ENCODE peak calls at places on chromosomes 16 and 17, in nine cellular contexts. Y is coronary artery; H is endodermal cell; D is IMR-90; L is mesenchymal stem cell; S is AG10803; M is CD8-positive, alpha-beta T cell; J is cardiac muscle cell; Q is cardiac fibroblast. T is an unnamed sample.
A peak's percentile ranks its signal among the peaks of the same experiment; 100 is the strongest.

GRCh38 chr16:1610841-1611653 is 825 bp downstream of the IFT140 start:
- DNase-seq in J (no peak), H (no peak), S (no peak), L (peak; percentile 28), M (no peak), Y (peak; percentile 76), Q (peak; percentile 14), D (no peak), T (no peak)

GRCh38 chr17:7614422-7615264 is at the start of gene FXR2:
- DNase-seq in Y (peak; percentile 100), H (peak; percentile 100), L (peak; percentile 100), Q (peak; percentile 100), J (peak; percentile 100), D (peak; percentile 100), S (peak; percentile 100), M (peak; percentile 96), T (peak; percentile 100)

GRCh38 chr17:77735341-77736206 is 222.9 kb upstream of the TNRC6C start:
- DNase-seq in J (peak; percentile 42), M (no peak), Q (no peak), S (no peak), Y (peak; percentile 86), D (no peak), L (no peak), H (peak; percentile 83), T (no peak)

GRCh38 chr17:76022973-76023899 is 3.9 kb downstream of the EVPL start:
- DNase-seq in M (no peak), L (no peak), Q (no peak), D (no peak), Y (no peak), J (no peak), H (no peak), S (no peak), T (no peak)

GRCh38 chr17:41067281-41067680 is 1.6 kb upstream of the KRTAP2-4 start:
- DNase-seq in M (no peak), Y (no peak), L (no peak), D (peak; percentile 73), S (peak; percentile 87), Q (no peak), J (no peak), H (no peak), T (no peak)

GRCh38 chr17:71417142-71417541 is 703.7 kb upstream of the SOX9 start:
- DNase-seq in Y (no peak), L (no peak), Q (no peak), M (no peak), H (no peak), D (no peak), J (no peak), S (no peak), T (no peak)

GRCh38 chr16:914453-914852 is 56.3 kb downstream of the LMF1 start:
- DNase-seq in Q (peak; percentile 1), M (no peak), J (no peak), H (no peak), Y (no peak), L (peak; percentile 1), D (peak; percentile 23), S (peak; percentile 3), T (no peak)

GRCh38 chr17:47829870-47830269 is 1.5 kb downstream of the MRPL10 start:
- DNase-seq in M (no peak), Q (no peak), S (no peak), J (no peak), L (peak; percentile 11), Y (no peak), D (no peak), H (no peak), T (no peak)

GRCh38 chr17:4949321-4950074 is 1.2 kb upstream of the PFN1 start:
- DNase-seq in J (peak; percentile 60), H (peak; percentile 94), D (peak; percentile 76), Y (peak; percentile 87), M (peak; percentile 57), Q (peak; percentile 81), L (peak; percentile 91), S (peak; percentile 65), T (peak; percentile 70)

GRCh38 chr16:3951861-3952332 is 71.4 kb upstream of the CREBBP start:
- DNase-seq in H (peak; percentile 7), D (peak; percentile 28), Y (no peak), Q (peak; percentile 68), S (peak; percentile 34), M (no peak), J (no peak), L (no peak), T (peak; percentile 55)

GRCh38 chr16:71499775-71500364 is 10.7 kb upstream of the ZNF19 start:
- DNase-seq in J (peak; percentile 66), S (peak; percentile 61), Q (peak; percentile 79), Y (no peak), M (peak; percentile 21), H (peak; percentile 79), D (peak; percentile 66), L (peak; percentile 66), T (peak; percentile 67)

GRCh38 chr17:19659366-19660177 is 11.0 kb downstream of the ALDH3A2 start:
- DNase-seq in J (no peak), Y (no peak), M (no peak), S (no peak), Q (no peak), D (no peak), H (no peak), L (no peak), T (no peak)

GRCh38 chr17:75793453-75793852 is 8.8 kb downstream of the UNK start:
- DNase-seq in S (no peak), D (no peak), M (no peak), J (no peak), Q (no peak), Y (no peak), L (no peak), H (no peak), T (no peak)

GRCh38 chr16:79623076-79623475 is 22.5 kb upstream of the MAF start:
- DNase-seq in D (no peak), S (no peak), Q (no peak), L (no peak), J (no peak), H (no peak), M (no peak), Y (no peak), T (no peak)

GRCh38 chr16:51152691-51153261 is 1.7 kb upstream of the SALL1 start:
- DNase-seq in S (peak; percentile 69), J (peak; percentile 55), Y (no peak), L (peak; percentile 73), Q (peak; percentile 12), D (peak; percentile 37), H (peak; percentile 85), M (no peak), T (peak; percentile 70)

GRCh38 chr16:25177831-25178688 is 38.7 kb upstream of the AQP8 start:
- DNase-seq in S (no peak), L (peak; percentile 12), H (no peak), M (no peak), Q (no peak), Y (no peak), D (no peak), J (no peak), T (no peak)

GRCh38 chr16:2954228-2954627 is 9.8 kb upstream of the KREMEN2 start:
- DNase-seq in D (no peak), L (no peak), H (peak; percentile 84), Q (no peak), Y (no peak), S (no peak), J (no peak), M (no peak), T (no peak)

GRCh38 chr17:21358682-21359482 is 17.3 kb upstream of the KCNJ12 start:
- DNase-seq in Q (no peak), M (no peak), D (no peak), Y (no peak), J (no peak), S (peak; percentile 40), L (no peak), H (no peak), T (no peak)

DNA sequence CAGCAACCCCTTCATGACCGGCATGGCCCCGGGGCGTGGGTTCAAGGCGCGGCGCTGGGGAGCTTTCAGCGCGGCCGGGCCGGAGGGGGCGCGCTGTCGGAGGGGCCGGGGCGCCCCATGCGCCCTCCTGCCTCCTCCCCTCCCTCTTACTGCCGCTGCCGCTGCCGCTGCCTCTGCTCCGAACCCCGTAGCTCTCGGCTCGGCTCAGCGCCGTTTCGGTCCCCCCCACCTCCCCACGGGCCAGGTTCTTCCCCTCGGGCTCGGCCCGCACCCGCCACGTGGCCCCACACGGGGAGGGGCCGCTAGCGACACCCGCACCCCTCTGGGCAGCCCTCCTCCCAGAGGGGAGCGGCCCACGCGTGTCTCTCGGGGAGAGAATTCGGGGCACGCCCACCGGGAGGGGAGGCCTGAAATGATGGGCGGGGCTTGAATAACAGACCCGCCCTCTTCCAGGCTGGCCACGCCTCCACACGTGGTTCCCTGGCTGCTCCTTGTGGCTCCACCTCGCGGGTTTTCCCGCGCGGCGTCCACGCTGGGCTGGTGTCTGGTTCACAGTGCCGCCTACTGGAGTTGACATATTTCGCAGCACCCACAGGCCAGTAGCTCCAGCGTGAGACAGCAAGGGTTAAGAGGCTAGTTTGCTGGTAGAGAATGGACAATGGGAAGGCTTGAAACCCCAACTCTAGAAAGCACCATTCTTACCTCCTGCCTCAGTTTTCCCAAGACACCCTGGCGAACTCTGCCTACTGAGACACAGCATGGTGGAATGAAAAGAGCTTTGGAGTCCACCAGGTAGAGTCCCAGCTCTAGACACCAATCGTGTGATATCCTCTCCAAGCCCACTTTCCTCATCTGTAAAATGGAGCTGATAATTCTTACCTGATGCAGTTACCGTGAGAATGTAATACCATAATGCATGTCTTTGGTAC is at the start of gene KCNH4:
- DNase-seq in M (peak; percentile 59), Q (peak; percentile 79), L (peak; percentile 70), H (peak; percentile 91), Y (no peak), S (peak; percentile 58), D (peak; percentile 70), J (peak; percentile 51), T (peak; percentile 47)
- H3K4me3 ChIP-seq in M (peak within 1 kb of the TSS; percentile 67), Q (peak within 1 kb of the TSS; percentile 26), L (no peak within 1 kb of the TSS), H (peak within 1 kb of the TSS; percentile 68), Y (peak within 1 kb of the TSS; percentile 67), S (no peak within 1 kb of the TSS), D (peak within 1 kb of the TSS; percentile 29), J (peak within 1 kb of the TSS; percentile 17), T (no peak within 1 kb of the TSS)

GRCh38 chr17:38750312-38751121 is 2.0 kb upstream of the PSMB3 start:
- DNase-seq in J (no peak), S (no peak), H (peak; percentile 84), Y (peak; percentile 75), D (peak; percentile 22), M (no peak), Q (no peak), L (peak; percentile 53), T (no peak)
- H3K4me3 ChIP-seq in J (peak overlapping the region; percentile 97), S (peak overlapping the region; percentile 16), H (peak overlapping the region; percentile 99), Y (peak overlapping the region; percentile 95), D (peak overlapping the region; percentile 40), M (peak overlapping the region; percentile 88), Q (peak overlapping the region; percentile 98), L (peak overlapping the region; percentile 46), T (peak overlapping the region; percentile 99)

GRCh38 chr16:57620316-57621231 is 7.9 kb upstream of the ADGRG1 start:
- DNase-seq in J (no peak), D (no peak), H (peak; percentile 73), M (no peak), L (no peak), Q (no peak), S (no peak), Y (no peak), T (no peak)
- H3K4me3 ChIP-seq in J (no peak overlapping the region), D (no peak overlapping the region), H (no peak overlapping the region), M (no peak overlapping the region), L (no peak overlapping the region), Q (no peak overlapping the region), S (no peak overlapping the region), Y (no peak overlapping the region), T (no peak overlapping the region)

GRCh38 chr16:67451704-67452435 is 20.9 kb downstream of the HSD11B2 start:
- DNase-seq in M (no peak), S (no peak), Q (no peak), L (no peak), H (no peak), D (no peak), J (no peak), Y (no peak), T (no peak)
- H3K4me3 ChIP-seq in M (no peak overlapping the region), S (no peak overlapping the region), Q (no peak overlapping the region), L (no peak overlapping the region), H (no peak overlapping the region), D (no peak overlapping the region), J (no peak overlapping the region), Y (no peak overlapping the region), T (no peak overlapping the region)

GRCh38 chr17:14282700-14283099 is 18.2 kb upstream of the HS3ST3B1 start:
- DNase-seq in M (no peak), S (no peak), L (no peak), D (no peak), H (peak; percentile 21), J (no peak), Y (no peak), Q (no peak), T (no peak)
- H3K4me3 ChIP-seq in M (no peak overlapping the region), S (no peak overlapping the region), L (no peak overlapping the region), D (no peak overlapping the region), H (no peak overlapping the region), J (no peak overlapping the region), Y (no peak overlapping the region), Q (no peak overlapping the region), T (no peak overlapping the region)